ENCODE peak calls at places on chromosome 7, in five cellular contexts. F is IMR-90, B is PC-3, P is GM12878, D is K562. G is an unnamed sample.
A peak's percentile ranks its signal among the peaks of the same experiment; 100 is the strongest.

GRCh38 chr7:128860158-128861073 is 2.2 kb upstream of the ATP6V1F start:
- DNase-seq in B (no peak), D (peak; percentile 97), F (peak; percentile 81), P (no peak), G (peak; percentile 73)

GRCh38 chr7:19107392-19108147 is 9.9 kb downstream of the TWIST1 start:
- DNase-seq in B (peak; percentile 33), P (no peak), F (peak; percentile 68), D (no peak), G (peak; percentile 88)

GRCh38 chr7:22949944-22950343 is 64.0 kb downstream of the HYCC1 start:
- DNase-seq in P (no peak), D (no peak), F (no peak), B (no peak), G (peak; percentile 63)

GRCh38 chr7:52369922-52370321 is 665.5 kb upstream of the POM121L12 start:
- DNase-seq in D (no peak), P (no peak), B (no peak), F (no peak), G (no peak)

GRCh38 chr7:159015081-159015893 is 129.4 kb downstream of the VIPR2 start:
- DNase-seq in F (no peak), D (no peak), P (no peak), B (peak; percentile 66), G (peak; percentile 43)

GRCh38 chr7:155795401-155795800 is 16.9 kb downstream of the SHH start:
- DNase-seq in P (no peak), F (no peak), D (no peak), B (no peak), G (no peak)

GRCh38 chr7:30950197-30950596 is 13.6 kb upstream of the GHRHR start:
- DNase-seq in B (no peak), D (no peak), P (no peak), F (no peak), G (no peak)

GRCh38 chr7:130921391-130922180 is 187.6 kb upstream of the KLF14 start:
- DNase-seq in F (peak; percentile 85), B (no peak), P (no peak), D (no peak), G (peak; percentile 80)

GRCh38 chr7:149713731-149714068 is 59.7 kb downstream of the ZNF467 start:
- DNase-seq in P (no peak), D (no peak), F (no peak), B (no peak), G (no peak)

DNA sequence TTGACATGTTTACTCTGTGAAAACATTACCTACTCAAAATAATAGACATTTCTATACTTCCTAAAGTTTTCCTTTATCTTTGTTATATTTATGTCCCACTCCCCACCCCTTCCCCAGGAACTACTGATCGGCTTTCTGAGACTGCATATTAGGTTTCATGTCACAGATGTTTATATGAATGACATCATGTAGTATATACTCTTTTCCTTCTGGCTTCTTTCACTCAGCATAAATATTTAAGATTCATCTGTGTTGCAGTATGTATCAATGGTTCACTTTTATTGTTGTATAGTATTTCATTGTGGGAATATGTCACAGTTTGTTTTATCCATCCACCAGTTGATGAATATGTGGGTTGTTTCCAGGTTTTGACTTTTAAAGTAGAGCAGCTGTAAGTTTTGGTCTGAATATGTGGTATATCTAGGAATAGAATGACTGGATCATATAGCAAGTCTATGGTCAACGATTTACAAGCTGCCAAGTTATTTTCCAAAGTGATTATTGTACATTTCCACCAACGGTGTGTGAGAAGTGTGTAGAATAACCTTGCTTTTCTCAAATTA is 73.8 kb upstream of the CAV2 start:
- DNase-seq in B (no peak), P (no peak), F (peak; percentile 62), D (no peak), G (no peak)
- H3K4me2 ChIP-seq in B (peak overlapping the region; percentile 52), P (no peak overlapping the region), F (no peak overlapping the region), D (no peak overlapping the region), G (peak overlapping the region; percentile 23)

DNA sequence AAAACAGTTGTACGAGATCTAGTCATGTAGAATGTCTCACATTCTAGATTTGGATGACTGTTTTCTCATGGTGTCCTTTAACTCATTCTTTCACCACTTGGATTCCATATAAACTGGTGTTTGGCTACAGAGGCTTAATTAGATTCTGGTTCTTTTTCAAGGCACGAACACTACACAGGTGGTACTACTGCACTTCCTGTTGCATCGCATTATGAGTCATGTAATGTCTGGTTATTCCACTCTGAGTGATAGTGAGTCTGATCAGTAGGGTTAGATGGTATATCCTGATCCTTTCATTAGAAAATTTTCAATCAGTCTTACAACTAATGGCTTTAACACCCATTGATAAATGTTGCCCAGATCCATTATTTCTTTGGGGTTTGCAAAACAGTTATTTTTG is 11.2 kb upstream of the AKAP9 start:
- DNase-seq in P (no peak), D (no peak), B (peak; percentile 48), F (no peak), G (no peak)
- H3K4me2 ChIP-seq in P (no peak overlapping the region), D (no peak overlapping the region), B (no peak overlapping the region), F (no peak overlapping the region), G (no peak overlapping the region)

DNA sequence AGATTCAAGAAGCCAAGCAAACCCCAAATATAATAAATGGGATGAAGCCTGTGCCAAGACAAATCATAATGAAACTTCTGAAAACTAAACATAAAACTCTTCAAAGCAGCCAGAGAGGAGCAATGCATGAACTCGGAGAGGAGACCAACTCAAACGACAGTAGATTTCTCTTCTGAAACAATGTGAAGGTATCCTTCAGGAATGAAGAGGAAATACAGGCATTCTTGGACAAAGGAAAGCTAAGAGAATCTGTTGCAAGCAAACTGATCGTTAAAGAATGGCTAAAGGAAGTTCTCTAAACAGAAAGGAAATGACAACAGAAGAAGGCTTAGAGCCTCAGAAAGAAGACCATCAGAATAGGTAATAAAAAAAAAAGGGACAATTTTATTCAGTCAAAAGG is 6.6 kb downstream of the GNA12 start:
- DNase-seq in B (no peak), P (no peak), D (no peak), F (no peak), G (no peak)
- H3K4me2 ChIP-seq in B (no peak overlapping the region), P (peak overlapping the region; percentile 91), D (no peak overlapping the region), F (peak overlapping the region; percentile 37), G (no peak overlapping the region)

DNA sequence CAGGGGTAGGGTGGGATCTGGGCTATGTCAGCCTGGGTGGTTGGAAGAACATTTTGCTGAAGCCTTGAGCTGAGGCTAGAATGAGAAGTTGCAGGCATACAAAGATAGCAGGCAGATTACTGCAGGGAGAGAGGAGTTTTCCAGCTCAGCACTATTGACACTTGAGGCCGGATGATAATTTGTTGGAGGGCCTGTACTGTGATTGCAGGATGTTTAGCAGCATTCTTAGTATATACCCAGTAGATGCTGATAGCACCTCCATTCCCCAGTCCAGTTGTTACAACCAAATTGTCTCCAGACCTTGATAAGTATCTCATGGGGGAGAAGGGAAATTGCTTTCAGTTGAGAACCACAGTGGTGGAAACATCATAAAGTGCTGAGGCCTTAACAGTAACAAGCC is 158.6 kb upstream of the CHRM2 start:
- DNase-seq in P (no peak), D (no peak), B (no peak), F (no peak), G (no peak)
- H3K4me2 ChIP-seq in P (no peak overlapping the region), D (no peak overlapping the region), B (no peak overlapping the region), F (no peak overlapping the region), G (no peak overlapping the region)

DNA sequence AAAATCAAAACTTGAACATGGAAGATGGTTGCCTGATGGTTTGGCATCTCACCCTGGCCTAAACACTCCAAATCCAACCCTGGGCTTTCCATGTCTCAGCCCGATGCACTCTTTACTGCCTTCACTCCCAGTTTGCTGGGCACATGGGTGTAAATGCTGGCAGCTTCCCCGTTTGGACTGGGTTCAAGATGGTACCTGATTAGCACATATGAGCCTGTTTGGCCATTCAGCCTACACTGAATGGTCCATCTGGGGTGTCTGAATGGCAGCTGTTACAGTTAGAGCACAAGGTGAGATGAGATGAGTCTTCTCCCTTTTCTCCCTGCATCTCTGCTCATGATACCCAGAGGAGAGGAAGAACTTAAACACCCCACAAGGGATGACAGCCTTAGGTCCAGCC is 37.1 kb downstream of the ATXN7L1 start:
- DNase-seq in B (no peak), D (no peak), F (no peak), P (no peak), G (no peak)
- H3K4me2 ChIP-seq in B (no peak overlapping the region), D (no peak overlapping the region), F (no peak overlapping the region), P (no peak overlapping the region), G (peak overlapping the region; percentile 12)

G was measured in GM23248.